ENCODE peak calls at places on chromosome 3, in nine cellular contexts. G, R, F, H, B, O, V, A and M are unnamed samples.

GRCh38 chr3:66203275-66203674 is 17.5 kb upstream of the SLC25A26 start:
- DNase-seq in G (no peak), R (no peak), F (no peak), H (no peak), B (no peak), O (no peak), V (no peak), A (no peak), M (no peak)

GRCh38 chr3:142151240-142151639 is 1.9 kb upstream of the TFDP2 start:
- DNase-seq in G (no peak), R (no peak), F (no peak), H (no peak), B (no peak), O (no peak), V (no peak), A (no peak), M (no peak)

GRCh38 chr3:195236076-195236798 is 34.7 kb downstream of the XXYLT1 start:
- DNase-seq in G (no peak), R (no peak), F (no peak), H (peak; percentile 10), B (no peak), O (no peak), V (no peak), A (no peak), M (peak; percentile 23)

GRCh38 chr3:171774516-171774915 is 35.8 kb downstream of the PLD1 start:
- DNase-seq in G (no peak), R (no peak), F (no peak), H (no peak), B (no peak), O (peak; percentile 19), V (no peak), A (no peak), M (no peak)

GRCh38 chr3:115325539-115325938 is 178.5 kb upstream of the ZBTB20 start:
- DNase-seq in G (peak; percentile 71), R (peak; percentile 56), F (no peak), H (no peak), B (peak; percentile 50), O (peak; percentile 21), V (no peak), A (no peak), M (no peak)

GRCh38 chr3:187000711-187001151 is 70.4 kb downstream of the ST6GAL1 start:
- DNase-seq in G (no peak), R (peak; percentile 91), F (no peak), H (no peak), B (no peak), O (no peak), V (no peak), A (no peak), M (no peak)

GRCh38 chr3:24259901-24260512 is 234.6 kb downstream of the THRB start:
- DNase-seq in G (no peak), R (peak; percentile 31), F (no peak), H (no peak), B (peak; percentile 22), O (peak; percentile 37), V (no peak), A (no peak), M (no peak)

GRCh38 chr3:143476965-143477640 is 357.5 kb downstream of the CHST2 start:
- DNase-seq in G (no peak), R (no peak), F (no peak), H (no peak), B (no peak), O (no peak), V (no peak), A (no peak), M (no peak)

GRCh38 chr3:136932978-136933812 is 24.6 kb upstream of the IL20RB start:
- DNase-seq in G (no peak), R (no peak), F (no peak), H (no peak), B (no peak), O (no peak), V (no peak), A (no peak), M (no peak)

GRCh38 chr3:67622652-67623051 is 31.8 kb downstream of the SUCLG2 start:
- DNase-seq in G (no peak), R (no peak), F (no peak), H (no peak), B (no peak), O (no peak), V (no peak), A (no peak), M (no peak)

GRCh38 chr3:13559751-13560540 is 11.0 kb downstream of the FBLN2 start:
- DNase-seq in G (no peak), R (no peak), F (no peak), H (no peak), B (no peak), O (peak; percentile 73), V (peak; percentile 41), A (no peak), M (peak; percentile 74)

GRCh38 chr3:129605593-129606521 is 619 bp downstream of the PLXND1 start:
- DNase-seq in G (peak; percentile 45), R (peak; percentile 15), F (peak; percentile 70), H (peak; percentile 73), B (peak; percentile 51), O (peak; percentile 69), V (peak; percentile 84), A (no peak), M (peak; percentile 53)

GRCh38 chr3:134143828-134144390 is 106.8 kb downstream of the RYK start:
- DNase-seq in G (no peak), R (no peak), F (peak; percentile 25), H (no peak), B (no peak), O (no peak), V (no peak), A (no peak), M (no peak)